ENCODE peak calls at places on chromosomes 2 and 18, in six cellular contexts. G, Q, M, N, R and O are unnamed samples.

GRCh38 chr2:238105506-238106338 is 5.6 kb downstream of the ESPNL start:
- DNase-seq in G (no peak), Q (no peak), M (no peak), N (no peak), R (no peak), O (peak; percentile 84)

GRCh38 chr2:97348841-97349240 is 235.9 kb downstream of the ANKRD36 start:
- DNase-seq in G (no peak), Q (no peak), M (no peak), N (no peak), R (no peak), O (no peak)

GRCh38 chr2:182854405-182855105 is 11.9 kb downstream of the FRZB start:
- DNase-seq in G (no peak), Q (no peak), M (no peak), N (no peak), R (no peak), O (no peak)

GRCh38 chr2:74548919-74549684 is 4.6 kb downstream of the LOXL3 start:
- DNase-seq in G (no peak), Q (peak; percentile 91), M (peak; percentile 32), N (peak; percentile 80), R (no peak), O (no peak)

GRCh38 chr2:109456776-109457175 is 157.0 kb downstream of the SEPTIN10 start:
- DNase-seq in G (no peak), Q (no peak), M (no peak), N (no peak), R (no peak), O (peak; percentile 62)

GRCh38 chr18:28651298-28651697 is 474.4 kb upstream of the CDH2 start:
- DNase-seq in G (no peak), Q (no peak), M (no peak), N (no peak), R (no peak), O (no peak)

GRCh38 chr2:190986221-190986953 is 27.6 kb downstream of the STAT1 start:
- DNase-seq in G (peak; percentile 53), Q (no peak), M (no peak), N (no peak), R (no peak), O (no peak)

GRCh38 chr18:9825571-9826073 is 60.2 kb upstream of the TXNDC2 start:
- DNase-seq in G (no peak), Q (peak; percentile 86), M (peak; percentile 95), N (peak; percentile 77), R (no peak), O (no peak)

GRCh38 chr18:6819332-6819731 is 89.8 kb downstream of the ARHGAP28 start:
- DNase-seq in G (no peak), Q (no peak), M (no peak), N (no peak), R (no peak), O (no peak)

GRCh38 chr2:38233231-38233983 is 143.7 kb downstream of the ATL2 start:
- DNase-seq in G (no peak), Q (peak; percentile 84), M (peak; percentile 72), N (no peak), R (no peak), O (no peak)

GRCh38 chr18:68764016-68764415 is 33.9 kb upstream of the CCDC102B start:
- DNase-seq in G (no peak), Q (no peak), M (peak; percentile 19), N (no peak), R (no peak), O (no peak)

GRCh38 chr2:66509326-66509811 is 74.4 kb downstream of the MEIS1 start:
- DNase-seq in G (no peak), Q (no peak), M (peak; percentile 50), N (no peak), R (no peak), O (no peak)